ENCODE peak calls at places on chromosome 17, in nine cellular contexts. B is non-pigmented ciliary epithelial cell, X is GDM1, K is Peyer's patch, O is cardiac fibroblast, Q is amniotic stem cell, I is HuH-7.5, E is GM23338, W is small intestine. C is an unnamed sample.

GRCh38 chr17:17576772-17577234 is 14.7 kb downstream of the PEMT start:
- DNase-seq in W (no peak), B (no peak), O (no peak), K (no peak), X (no peak), E (no peak), Q (no peak), I (no peak), C (no peak)

GRCh38 chr17:72120878-72121163 is at the start of gene SOX9:
- DNase-seq in E (peak; percentile 97), X (no peak), K (peak; percentile 86), W (peak; percentile 98), Q (peak; percentile 45), B (no peak), I (peak; percentile 99), O (peak; percentile 77), C (peak; percentile 94)

GRCh38 chr17:63523256-63523869 is at the start of gene KCNH6:
- DNase-seq in X (no peak), Q (no peak), O (no peak), E (peak; percentile 69), W (no peak), I (no peak), K (no peak), B (no peak), C (peak; percentile 55)

GRCh38 chr17:73203135-73203787 is 10.4 kb downstream of the COG1 start:
- DNase-seq in W (peak; percentile 99), I (no peak), B (no peak), O (no peak), Q (no peak), E (no peak), K (no peak), X (no peak), C (no peak)

GRCh38 chr17:5115673-5116651 is at the start of gene USP6:
- DNase-seq in X (no peak), O (no peak), W (no peak), K (no peak), Q (no peak), B (no peak), E (peak; percentile 85), I (no peak), C (no peak)

GRCh38 chr17:66405836-66406679 is 103.6 kb downstream of the PRKCA start:
- DNase-seq in O (no peak), I (no peak), E (no peak), K (no peak), B (no peak), Q (no peak), X (no peak), W (no peak), C (no peak)

GRCh38 chr17:20234266-20234665 is 225.1 kb downstream of the SPECC1 start:
- DNase-seq in B (no peak), Q (no peak), X (no peak), K (no peak), O (no peak), I (no peak), E (no peak), W (no peak), C (no peak)

GRCh38 chr17:3526491-3526890 is 31.1 kb downstream of the TRPV3 start:
- DNase-seq in O (no peak), X (no peak), K (no peak), Q (no peak), B (no peak), W (no peak), I (no peak), E (no peak), C (no peak)

GRCh38 chr17:72425796-72426173 is 305.0 kb downstream of the SOX9 start:
- DNase-seq in I (no peak), K (no peak), X (no peak), W (no peak), Q (no peak), O (no peak), E (no peak), B (no peak), C (no peak)

GRCh38 chr17:34781071-34781470 is 180.2 kb downstream of the CCT6B start:
- DNase-seq in E (no peak), I (no peak), X (no peak), W (no peak), B (no peak), O (no peak), K (no peak), Q (no peak), C (no peak)

GRCh38 chr17:20992987-20993862 is 49.6 kb downstream of the USP22 start:
- DNase-seq in Q (peak; percentile 26), O (peak; percentile 88), K (peak; percentile 67), I (peak; percentile 80), X (peak; percentile 31), W (peak; percentile 43), E (peak; percentile 92), B (peak; percentile 34), C (peak; percentile 85)

GRCh38 chr17:41211845-41212466 is 14.5 kb upstream of the KRTAP9-2 start:
- DNase-seq in I (no peak), B (no peak), X (no peak), K (peak; percentile 51), O (peak; percentile 36), W (peak; percentile 9), E (no peak), Q (peak; percentile 3), C (no peak)

GRCh38 chr17:66461343-66461995 is 159.1 kb downstream of the PRKCA start:
- DNase-seq in Q (no peak), B (no peak), K (no peak), X (no peak), I (no peak), E (no peak), O (no peak), W (no peak), C (no peak)

GRCh38 chr17:58276423-58276822 is 4.3 kb downstream of the MPO start:
- DNase-seq in E (peak; percentile 44), K (no peak), W (no peak), I (no peak), X (no peak), O (no peak), Q (no peak), B (no peak), C (no peak)

GRCh38 chr17:65696739-65697394 is 135.4 kb upstream of the AXIN2 start:
- DNase-seq in X (no peak), Q (peak; percentile 28), B (peak; percentile 23), K (no peak), E (no peak), W (no peak), I (no peak), O (peak; percentile 81), C (no peak)

GRCh38 chr17:49633250-49633649 is 44.6 kb downstream of the SPOP start:
- DNase-seq in W (no peak), E (no peak), X (no peak), O (no peak), Q (no peak), K (no peak), I (no peak), B (no peak), C (no peak)

GRCh38 chr17:17922198-17922901 is 49.9 kb downstream of the TOM1L2 start:
- DNase-seq in X (no peak), O (no peak), E (peak; percentile 29), W (no peak), Q (no peak), B (no peak), I (no peak), K (no peak), C (no peak)

GRCh38 chr17:58504826-58505351 is 9.5 kb downstream of the MTMR4 start:
- DNase-seq in E (no peak), W (no peak), O (no peak), X (peak; percentile 48), B (no peak), Q (no peak), K (no peak), I (no peak), C (no peak)

GRCh38 chr17:59851431-59852375 is 41.0 kb downstream of the TUBD1 start:
- DNase-seq in O (peak; percentile 87), B (peak; percentile 80), Q (no peak), K (no peak), X (no peak), E (no peak), W (no peak), I (no peak), C (no peak)

GRCh38 chr17:17472333-17472920 is 4.4 kb upstream of the MED9 start:
- DNase-seq in K (no peak), X (no peak), I (no peak), W (no peak), B (no peak), E (no peak), O (no peak), Q (no peak), C (peak; percentile 59)

GRCh38 chr17:78789663-78790181 is 7.6 kb upstream of the CYTH1 start:
- DNase-seq in X (no peak), B (peak; percentile 27), W (no peak), I (no peak), Q (peak; percentile 47), E (no peak), K (no peak), O (peak; percentile 57), C (no peak)

GRCh38 chr17:82932146-82933005 is 92.6 kb upstream of the ZNF750 start:
- DNase-seq in X (no peak), K (peak; percentile 24), O (peak; percentile 86), W (no peak), E (no peak), Q (peak; percentile 19), I (no peak), B (peak; percentile 27), C (no peak)

GRCh38 chr17:1511756-1512321 is 4.6 kb downstream of the INPP5K start:
- DNase-seq in W (peak; percentile 68), X (no peak), I (no peak), O (no peak), K (peak; percentile 62), E (no peak), Q (no peak), B (no peak), C (peak; percentile 55)

GRCh38 chr17:41767324-41768042 is 19.0 kb downstream of the JUP start:
- DNase-seq in W (no peak), X (no peak), Q (no peak), K (no peak), O (no peak), I (no peak), B (no peak), E (no peak), C (no peak)

GRCh38 chr17:37299257-37299985 is 76.4 kb upstream of the C17orf78 start:
- DNase-seq in Q (no peak), K (no peak), B (no peak), X (no peak), I (no peak), O (peak; percentile 26), E (peak; percentile 34), W (no peak), C (peak; percentile 72)

GRCh38 chr17:50778988-50779387 is 11.7 kb upstream of the ANKRD40CL start:
- DNase-seq in O (no peak), B (no peak), W (no peak), I (no peak), X (no peak), K (no peak), E (no peak), Q (no peak), C (no peak)

GRCh38 chr17:50934672-50935200 is 68.6 kb upstream of the TOB1 start:
- DNase-seq in O (no peak), I (no peak), W (no peak), B (no peak), Q (no peak), X (no peak), E (no peak), K (no peak), C (no peak)

GRCh38 chr17:49997773-49998703 is 3.0 kb upstream of the DLX3 start:
- DNase-seq in K (peak; percentile 72), W (peak; percentile 87), B (peak; percentile 34), Q (peak; percentile 78), E (peak; percentile 94), I (peak; percentile 79), O (peak; percentile 88), X (peak; percentile 75), C (peak; percentile 94)

GRCh38 chr17:1515640-1516402 is 591 bp downstream of the INPP5K start:
- DNase-seq in K (no peak), B (peak; percentile 65), O (peak; percentile 93), X (peak; percentile 30), I (peak; percentile 69), W (peak; percentile 90), E (peak; percentile 95), Q (peak; percentile 54), C (peak; percentile 89)

GRCh38 chr17:75459590-75460267 is 3.3 kb downstream of the TMEM94 start:
- DNase-seq in I (peak; percentile 65), O (no peak), W (peak; percentile 83), E (no peak), K (no peak), X (no peak), Q (no peak), B (no peak), C (no peak)

GRCh38 chr17:18181358-18181757 is 2.3 kb upstream of the ALKBH5 start:
- DNase-seq in E (no peak), I (no peak), O (peak; percentile 52), X (no peak), K (no peak), B (no peak), Q (no peak), W (no peak), C (no peak)